ENCODE peak calls at places on chromosome 10, in ten cellular contexts. U is spleen, X is HFFc6, I is cardiac muscle cell, L is ovary, H is mammary epithelial cell, Y is NB4, R is cardiac fibroblast, F is fibroblast of mammary gland, E is fibroblast of the aortic adventitia. P is an unnamed sample.

GRCh38 chr10:28087675-28088351 is 88.9 kb upstream of the ODAD2 start:
- DNase-seq in F (peak), R (peak), U (no peak), L (no peak), H (peak), X (peak), Y (peak), I (peak), E (peak), P (no peak)

GRCh38 chr10:110498087-110498981 is 627 bp downstream of the DUSP5 start:
- DNase-seq in L (peak), Y (peak), E (peak), U (peak), X (peak), H (peak), R (peak), I (peak), F (peak), P (no peak)

GRCh38 chr10:76202777-76203176 is 771.4 kb downstream of the LRMDA start:
- DNase-seq in Y (no peak), F (peak), I (peak), X (peak), R (peak), U (no peak), H (no peak), L (no peak), E (peak), P (no peak)

GRCh38 chr10:113539789-113540188 is 13.1 kb upstream of the HABP2 start:
- DNase-seq in I (peak), L (no peak), H (peak), U (no peak), X (peak), R (no peak), F (peak), Y (peak), E (peak), P (no peak)

GRCh38 chr10:89615824-89616223 is 29.2 kb downstream of the PANK1 start:
- DNase-seq in H (no peak), R (peak), Y (no peak), E (peak), I (peak), X (no peak), U (no peak), L (no peak), F (peak), P (no peak)

GRCh38 chr10:85420501-85421191 is 945.9 kb downstream of the GRID1 start:
- DNase-seq in E (no peak), U (no peak), H (no peak), Y (no peak), X (no peak), I (no peak), F (no peak), L (no peak), R (no peak), P (no peak)

GRCh38 chr10:129361676-129362376 is 105.2 kb upstream of the MGMT start:
- DNase-seq in I (no peak), F (no peak), E (no peak), Y (no peak), L (no peak), U (peak), X (no peak), H (no peak), R (no peak), P (no peak)

GRCh38 chr10:116044722-116045374 is 228.2 kb downstream of the GFRA1 start:
- DNase-seq in I (peak), Y (no peak), U (no peak), H (no peak), R (no peak), L (no peak), F (peak), E (peak), X (peak), P (no peak)

GRCh38 chr10:77075916-77076315 is 561.7 kb downstream of the KCNMA1 start:
- DNase-seq in Y (no peak), U (no peak), R (no peak), E (no peak), I (no peak), F (no peak), L (no peak), X (no peak), H (no peak), P (no peak)

GRCh38 chr10:75195035-75195763 is 15.4 kb upstream of the VDAC2 start:
- DNase-seq in R (peak), I (peak), Y (no peak), E (peak), L (no peak), F (peak), X (peak), U (no peak), H (no peak), P (no peak)

GRCh38 chr10:125441151-125441550 is 241.8 kb downstream of the TEX36 start:
- DNase-seq in I (no peak), Y (no peak), E (no peak), L (no peak), F (peak), R (no peak), H (peak), U (no peak), X (no peak), P (no peak)

GRCh38 chr10:30063098-30063497 is 3.7 kb upstream of the JCAD start:
- DNase-seq in I (peak), X (peak), H (no peak), L (no peak), R (peak), F (no peak), E (peak), U (no peak), Y (no peak), P (no peak)

GRCh38 chr10:35194906-35195305 is 68.3 kb downstream of the CREM start:
- DNase-seq in L (no peak), X (peak), Y (peak), E (peak), I (peak), U (no peak), R (peak), H (peak), F (peak), P (no peak)

GRCh38 chr10:631266-631665 is 58.2 kb downstream of the DIP2C start:
- DNase-seq in U (peak), Y (no peak), L (peak), H (no peak), X (no peak), R (no peak), E (no peak), F (no peak), I (no peak), P (no peak)

GRCh38 chr10:125203186-125203800 is 42.9 kb upstream of the CTBP2 start:
- DNase-seq in U (peak), Y (no peak), I (no peak), H (no peak), X (no peak), E (no peak), L (no peak), F (no peak), R (no peak), P (no peak)

GRCh38 chr10:123142701-123143161 is 5.2 kb upstream of the HMX2 start:
- DNase-seq in U (no peak), L (no peak), X (no peak), I (no peak), R (no peak), F (no peak), Y (no peak), H (no peak), E (no peak), P (no peak)

GRCh38 chr10:116713846-116714245 is 28.5 kb downstream of the HSPA12A start:
- DNase-seq in E (no peak), X (no peak), R (no peak), I (no peak), L (no peak), H (no peak), F (peak), U (no peak), Y (no peak), P (no peak)

GRCh38 chr10:8305871-8306652 is 251.6 kb downstream of the GATA3 start:
- DNase-seq in I (peak), F (no peak), R (no peak), E (no peak), X (no peak), Y (no peak), H (no peak), L (no peak), U (no peak), P (no peak)

GRCh38 chr10:70234668-70235447 is 1.6 kb upstream of the PPA1 start:
- DNase-seq in I (peak), E (peak), H (no peak), X (peak), F (peak), L (peak), Y (peak), R (peak), U (peak), P (no peak)

GRCh38 chr10:60883187-60883586 is 60.8 kb downstream of the RHOBTB1 start:
- DNase-seq in F (peak), H (peak), R (peak), L (no peak), Y (peak), U (no peak), X (peak), I (peak), E (peak), P (no peak)

GRCh38 chr10:10685566-10685965 is 332.1 kb upstream of the CELF2 start:
- DNase-seq in I (no peak), E (no peak), R (no peak), U (no peak), F (no peak), X (no peak), H (no peak), Y (no peak), L (no peak), P (no peak)

GRCh38 chr10:67837519-67838314 is at the start of gene DNAJC12:
- DNase-seq in R (peak), X (peak), U (no peak), L (no peak), E (peak), H (no peak), Y (peak), I (peak), F (peak), P (peak)

DNA sequence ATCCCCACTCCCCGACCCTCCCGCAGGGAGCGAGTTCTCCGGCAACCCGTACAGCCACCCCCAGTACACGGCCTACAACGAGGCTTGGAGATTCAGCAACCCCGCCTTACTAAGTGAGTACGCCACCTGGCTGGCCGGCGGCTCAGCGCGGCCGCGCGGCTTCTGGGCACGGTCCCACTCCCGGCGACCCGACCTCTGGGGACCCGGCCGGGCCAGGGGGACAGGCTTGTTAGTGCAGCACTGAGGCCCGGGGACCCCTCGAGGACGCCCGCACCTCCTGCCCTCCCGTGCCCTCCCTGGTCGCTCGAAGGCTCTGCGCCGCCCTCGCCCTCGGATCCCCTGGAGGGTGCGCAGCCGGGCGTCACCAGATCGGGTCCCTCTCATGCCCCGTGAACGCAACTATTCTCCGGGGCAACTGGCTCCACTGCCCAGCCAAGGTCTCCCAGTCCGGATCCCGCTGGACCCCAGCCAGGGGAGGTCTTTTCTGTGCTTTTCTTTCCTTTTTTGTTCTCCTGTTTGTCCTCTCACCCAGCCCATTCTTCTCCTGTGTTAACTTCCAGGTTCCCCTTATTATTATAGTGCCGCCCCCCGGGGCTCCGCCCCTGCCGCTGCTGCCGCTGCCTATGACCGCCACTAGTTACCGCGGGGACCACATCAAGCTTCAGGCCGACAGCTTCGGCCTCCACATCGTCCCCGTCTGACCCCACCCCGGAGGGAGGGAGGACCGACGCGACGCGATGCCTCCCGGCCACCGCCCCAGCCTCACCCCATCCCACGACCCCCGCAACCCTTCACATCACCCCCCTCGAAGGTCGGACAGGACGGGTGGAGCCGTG is 81.8 kb downstream of the PAX2 start:
- DNase-seq in I (no peak), U (peak), E (no peak), Y (peak), L (peak), X (no peak), R (no peak), F (no peak), H (peak), P (peak)
- TF ChIP-seq CTCF in I (peak), U (peak), E (peak), Y (no peak), L (no peak), X (peak), R (no peak), F (no peak), H (peak), P (peak)

GRCh38 chr10:91632671-91633550 is at the start of gene PPP1R3C:
- DNase-seq in R (peak), U (peak), L (peak), H (peak), X (peak), I (peak), E (peak), Y (no peak), F (peak), P (peak)
- TF ChIP-seq CTCF in R (peak), U (peak), L (peak), H (peak), X (peak), I (peak), E (peak), Y (no peak), F (peak), P (no peak)

DNA sequence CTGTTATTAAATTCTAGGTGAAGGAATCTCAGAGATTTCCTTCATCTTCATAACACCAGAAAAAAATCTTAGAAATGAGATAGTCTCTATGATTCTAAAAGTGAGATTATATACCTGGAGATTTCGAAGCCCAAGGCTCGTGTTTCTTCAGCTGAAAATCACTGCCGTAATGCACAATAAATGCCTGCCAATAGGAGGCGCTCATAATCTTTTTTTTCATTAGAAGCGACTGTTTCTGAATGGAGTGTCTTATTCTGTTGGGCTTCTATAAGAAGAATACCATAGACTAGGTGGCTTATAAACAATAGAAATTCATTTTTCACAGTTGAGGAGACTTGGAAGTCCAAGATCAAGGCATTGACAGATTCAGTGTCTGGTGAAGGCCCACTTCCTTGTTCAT is 294.7 kb downstream of the PRKG1 start:
- DNase-seq in Y (no peak), F (no peak), I (no peak), L (no peak), U (no peak), E (no peak), X (no peak), H (no peak), R (no peak), P (no peak)
- TF ChIP-seq CTCF in Y (peak), F (peak), I (peak), L (no peak), U (no peak), E (peak), X (peak), H (peak), R (no peak), P (peak)

GRCh38 chr10:42975005-42975493 is 101.8 kb upstream of the RET start:
- DNase-seq in I (no peak), X (no peak), E (no peak), Y (peak), U (peak), F (no peak), H (no peak), L (peak), R (no peak), P (no peak)

GRCh38 chr10:42976353-42977031 is 100.4 kb upstream of the RET start:
- DNase-seq in Y (peak), I (no peak), X (no peak), H (no peak), U (peak), R (no peak), F (no peak), L (peak), E (no peak), P (no peak)

GRCh38 chr10:42974693-42975002 is 102.2 kb upstream of the RET start:
- DNase-seq in Y (no peak), F (no peak), U (peak), I (no peak), E (no peak), H (no peak), X (no peak), L (no peak), R (no peak), P (no peak)

GRCh38 chr10:42977032-42977416 is 99.8 kb upstream of the RET start:
- DNase-seq in I (no peak), R (no peak), L (no peak), E (no peak), X (no peak), Y (no peak), U (peak), H (no peak), F (no peak), P (no peak)

GRCh38 chr10:42975558-42976352 is 101.1 kb upstream of the RET start:
- DNase-seq in Y (peak), R (no peak), H (no peak), X (no peak), L (peak), U (peak), F (no peak), E (no peak), I (no peak), P (no peak)
- TF ChIP-seq CTCF in Y (peak), R (no peak), H (peak), X (peak), L (no peak), U (no peak), F (no peak), E (no peak), I (no peak), P (peak)

GRCh38 chr10:100561005-100561404 is 25.3 kb downstream of the HIF1AN start:
- DNase-seq in I (no peak), Y (no peak), X (no peak), L (no peak), H (no peak), F (no peak), E (no peak), U (no peak), R (no peak), P (no peak)

GRCh38 chr10:100562008-100562672 is 26.4 kb downstream of the HIF1AN start:
- DNase-seq in I (peak), X (peak), R (peak), H (peak), U (peak), F (peak), Y (peak), E (peak), L (peak), P (peak)

GRCh38 chr10:100560248-100560647 is 24.5 kb downstream of the HIF1AN start:
- DNase-seq in H (no peak), R (no peak), F (no peak), U (no peak), Y (no peak), L (no peak), I (no peak), E (no peak), X (no peak), P (no peak)

GRCh38 chr10:100565206-100565985 is 29.7 kb downstream of the HIF1AN start:
- DNase-seq in E (no peak), F (no peak), U (no peak), X (no peak), Y (no peak), L (no peak), I (no peak), H (no peak), R (no peak), P (no peak)

GRCh38 chr10:100562806-100563293 is 27.1 kb downstream of the HIF1AN start:
- DNase-seq in R (peak), H (peak), I (peak), L (peak), F (peak), X (peak), E (peak), Y (peak), U (no peak), P (no peak)
- TF ChIP-seq CTCF in R (peak), H (peak), I (peak), L (no peak), F (peak), X (peak), E (peak), Y (peak), U (no peak), P (peak)

GRCh38 chr10:18402766-18403346 is 248.5 kb downstream of the NSUN6 start:
- DNase-seq in I (no peak), H (no peak), X (no peak), Y (no peak), R (no peak), E (no peak), U (no peak), F (peak), L (no peak), P (no peak)

GRCh38 chr10:18400201-18400910 is 251.0 kb downstream of the NSUN6 start:
- DNase-seq in X (no peak), E (no peak), L (no peak), Y (no peak), I (no peak), H (no peak), F (no peak), U (no peak), R (no peak), P (no peak)

GRCh38 chr10:18399158-18399557 is 252.2 kb downstream of the NSUN6 start:
- DNase-seq in L (no peak), I (no peak), R (no peak), X (no peak), U (no peak), Y (no peak), F (no peak), E (no peak), H (no peak), P (no peak)

GRCh38 chr10:18401416-18402195 is 249.8 kb downstream of the NSUN6 start:
- DNase-seq in E (no peak), L (no peak), U (no peak), R (no peak), I (no peak), H (no peak), F (no peak), X (no peak), Y (no peak), P (no peak)

GRCh38 chr10:18400911-18401260 is 250.5 kb downstream of the NSUN6 start:
- DNase-seq in U (no peak), R (no peak), F (no peak), X (no peak), Y (no peak), E (no peak), I (no peak), H (no peak), L (peak), P (no peak)
- TF ChIP-seq CTCF in U (no peak), R (no peak), F (no peak), X (no peak), Y (no peak), E (no peak), I (no peak), H (no peak), L (no peak), P (no peak)

GRCh38 chr10:101141622-101142532 is 10.8 kb downstream of the TLX1 start:
- DNase-seq in E (peak), L (peak), X (peak), R (peak), F (peak), Y (peak), U (peak), I (peak), H (peak), P (peak)
- TF ChIP-seq CTCF in E (peak), L (peak), X (peak), R (peak), F (peak), Y (peak), U (peak), I (peak), H (peak), P (peak)

DNA sequence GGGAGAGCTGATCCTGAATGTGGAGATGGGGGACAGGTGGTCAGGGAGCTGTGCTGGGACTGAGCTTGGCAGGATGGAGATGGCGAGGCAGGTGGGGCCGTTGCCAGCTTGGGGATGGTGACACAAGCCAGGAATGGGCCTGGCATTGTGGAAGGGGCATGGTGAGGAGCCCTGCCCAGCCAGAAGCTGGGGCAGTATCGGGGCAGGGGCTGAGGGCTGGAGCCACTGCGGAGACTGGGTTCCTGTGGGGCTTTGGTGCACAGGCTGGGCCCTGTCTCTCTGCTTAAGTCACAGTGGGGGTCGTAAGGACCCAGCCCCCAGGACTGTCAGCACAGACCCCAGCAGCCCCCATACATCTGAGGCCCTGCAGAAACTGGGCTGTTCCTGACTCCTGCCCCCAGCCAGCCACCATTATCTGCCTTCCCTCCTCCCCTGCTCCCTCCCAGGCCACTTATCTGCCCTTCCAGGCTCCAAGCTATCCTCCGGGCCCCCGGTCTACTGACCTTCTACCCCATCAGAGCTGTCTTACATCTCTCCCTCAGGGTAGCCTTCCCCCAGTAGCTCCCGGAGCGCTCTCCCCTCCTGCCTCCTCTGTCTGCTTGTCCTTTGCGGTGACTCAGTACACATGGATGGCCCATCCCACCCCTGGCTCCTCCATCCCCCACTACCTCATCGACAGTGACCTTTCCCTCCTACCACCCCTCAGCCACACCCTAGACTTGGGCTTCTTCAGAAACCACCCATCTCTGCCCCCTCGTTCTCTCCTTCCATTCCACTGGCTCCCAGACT is 44.2 kb downstream of the PPIF start:
- DNase-seq in X (no peak), L (peak), F (peak), Y (no peak), H (no peak), U (peak), R (no peak), I (no peak), E (peak), P (peak)
- TF ChIP-seq CTCF in X (no peak), L (no peak), F (no peak), Y (no peak), H (no peak), U (no peak), R (no peak), I (no peak), E (no peak), P (no peak)